ENCODE peak calls at places on chromosomes 16 and 17, in eight cellular contexts. C, P, M, K, W, T, F and G are unnamed samples.

GRCh38 chr16:58413359-58413758 is 21.1 kb downstream of the GINS3 start:
- DNase-seq in C (no peak), P (no peak), M (no peak), K (no peak), W (no peak), T (no peak), F (no peak), G (no peak)

GRCh38 chr17:42928714-42929496 is 28.3 kb downstream of the G6PC1 start:
- DNase-seq in C (peak), P (peak), M (peak), K (peak), W (peak), T (peak), F (peak), G (peak)

GRCh38 chr16:69106491-69107291 is 1.2 kb downstream of the HAS3 start:
- DNase-seq in C (peak), P (no peak), M (no peak), K (peak), W (no peak), T (no peak), F (peak), G (no peak)

GRCh38 chr17:37430051-37430591 is 23.4 kb downstream of the TADA2A start:
- DNase-seq in C (peak), P (no peak), M (no peak), K (no peak), W (no peak), T (no peak), F (no peak), G (no peak)

GRCh38 chr16:67388591-67388990 is 4.7 kb downstream of the TPPP3 start:
- DNase-seq in C (no peak), P (no peak), M (no peak), K (no peak), W (no peak), T (no peak), F (no peak), G (no peak)

GRCh38 chr16:77211880-77212735 is 12.9 kb downstream of the SYCE1L start:
- DNase-seq in C (peak), P (peak), M (peak), K (peak), W (peak), T (peak), F (peak), G (no peak)

GRCh38 chr17:27572665-27573064 is 58.3 kb upstream of the LGALS9 start:
- DNase-seq in C (peak), P (no peak), M (no peak), K (no peak), W (no peak), T (no peak), F (no peak), G (no peak)

GRCh38 chr17:32111141-32111771 is 31.0 kb upstream of the RHOT1 start:
- DNase-seq in C (peak), P (peak), M (peak), K (peak), W (peak), T (no peak), F (peak), G (no peak)

GRCh38 chr16:5056347-5056746 is 9.4 kb downstream of the C16orf89 start:
- DNase-seq in C (peak), P (peak), M (peak), K (peak), W (peak), T (peak), F (peak), G (peak)

GRCh38 chr17:63773272-63774140 is at the start of gene CCDC47:
- DNase-seq in C (peak), P (peak), M (peak), K (peak), W (peak), T (peak), F (peak), G (peak)
- TF ChIP-seq EZH2phosphoT487 in C (no peak), P (no peak), M (no peak), K (no peak), W (no peak), T (no peak), F (no peak), G (no peak)

GRCh38 chr17:49035470-49036269 is 38.5 kb downstream of the IGF2BP1 start:
- DNase-seq in C (peak), P (peak), M (peak), K (peak), W (peak), T (peak), F (peak), G (peak)
- H3K4me3 ChIP-seq in C (peak), P (no peak), M (no peak), K (no peak), W (peak), T (peak), F (no peak), G (peak)

GRCh38 chr16:89370601-89371000 is 119.8 kb downstream of the ANKRD11 start:
- DNase-seq in C (no peak), P (no peak), M (no peak), K (no peak), W (no peak), T (no peak), F (no peak), G (no peak)

GRCh38 chr16:89367538-89368059 is 122.8 kb downstream of the ANKRD11 start:
- DNase-seq in C (no peak), P (no peak), M (no peak), K (no peak), W (no peak), T (no peak), F (no peak), G (no peak)

GRCh38 chr16:89370081-89370511 is 120.3 kb downstream of the ANKRD11 start:
- DNase-seq in C (peak), P (no peak), M (no peak), K (no peak), W (peak), T (no peak), F (no peak), G (no peak)

GRCh38 chr16:89368604-89369249 is 121.6 kb downstream of the ANKRD11 start:
- DNase-seq in C (no peak), P (no peak), M (no peak), K (no peak), W (no peak), T (no peak), F (no peak), G (no peak)

GRCh38 chr16:89369266-89369895 is 121.0 kb downstream of the ANKRD11 start:
- DNase-seq in C (no peak), P (no peak), M (no peak), K (no peak), W (no peak), T (no peak), F (no peak), G (no peak)
- TF ChIP-seq EZH2phosphoT487 in C (no peak), P (no peak), M (no peak), K (no peak), W (no peak), T (no peak), F (no peak), G (no peak)

GRCh38 chr17:78684026-78684425 is 98.0 kb downstream of the CYTH1 start:
- DNase-seq in C (no peak), P (no peak), M (no peak), K (no peak), W (no peak), T (no peak), F (no peak), G (no peak)
- H3K4me3 ChIP-seq in C (no peak), P (no peak), M (no peak), K (no peak), W (no peak), T (no peak), F (no peak), G (no peak)

GRCh38 chr16:59527206-59527997 is 793.3 kb upstream of the GOT2 start:
- DNase-seq in C (no peak), P (no peak), M (no peak), K (no peak), W (peak), T (no peak), F (no peak), G (no peak)
- TF ChIP-seq EZH2phosphoT487 in C (no peak), P (no peak), M (no peak), K (no peak), W (no peak), T (no peak), F (no peak), G (no peak)